ENCODE peak calls at places on chromosomes 1 and 21, in four cellular contexts. One of them, this sample, is unnamed.

GRCh38 chr1:109438798-109439297 is 12.6 kb upstream of the PSMA5 start:
- DNase-seq in K562: peak
- DNase-seq in HepG2: peak
- DNase-seq in SK-N-SH: no peak
- DNase-seq in this sample: no peak

GRCh38 chr1:162373541-162374375 is 2.9 kb downstream of the SPATA46 start:
- DNase-seq in K562: peak
- DNase-seq in HepG2: no peak
- DNase-seq in SK-N-SH: no peak
- DNase-seq in this sample: no peak

GRCh38 chr21:42475526-42476492 is 20.2 kb downstream of the RSPH1 start:
- DNase-seq in K562: no peak
- DNase-seq in HepG2: no peak
- DNase-seq in SK-N-SH: no peak
- DNase-seq in this sample: no peak

GRCh38 chr1:246930830-246931548 is 759 bp downstream of the AHCTF1 start:
- DNase-seq in K562: peak
- DNase-seq in HepG2: peak
- DNase-seq in SK-N-SH: peak
- DNase-seq in this sample: no peak

GRCh38 chr1:168728452-168729404 is at the start of gene DPT:
- DNase-seq in K562: no peak
- DNase-seq in HepG2: no peak
- DNase-seq in SK-N-SH: peak
- DNase-seq in this sample: no peak

GRCh38 chr1:243447342-243447741 is 191.5 kb downstream of the SDCCAG8 start:
- DNase-seq in K562: peak
- DNase-seq in HepG2: no peak
- DNase-seq in SK-N-SH: no peak
- DNase-seq in this sample: no peak

GRCh38 chr21:44467859-44468195 is 12.5 kb downstream of the LRRC3 start:
- DNase-seq in K562: no peak
- DNase-seq in HepG2: no peak
- DNase-seq in SK-N-SH: no peak
- DNase-seq in this sample: no peak

GRCh38 chr1:60894121-60894520 is 188.2 kb upstream of the NFIA start:
- DNase-seq in K562: no peak
- DNase-seq in HepG2: no peak
- DNase-seq in SK-N-SH: no peak
- DNase-seq in this sample: no peak

GRCh38 chr1:150168960-150169565 is 19.3 kb downstream of the PLEKHO1 start:
- DNase-seq in K562: peak
- DNase-seq in HepG2: peak
- DNase-seq in SK-N-SH: peak
- DNase-seq in this sample: no peak

GRCh38 chr1:23477359-23478144 is 6.4 kb downstream of the ASAP3 start:
- DNase-seq in K562: no peak
- DNase-seq in HepG2: no peak
- DNase-seq in SK-N-SH: no peak
- DNase-seq in this sample: no peak

GRCh38 chr21:42518216-42518615 is 4.6 kb downstream of the SLC37A1 start:
- DNase-seq in K562: no peak
- DNase-seq in HepG2: no peak
- DNase-seq in SK-N-SH: no peak
- DNase-seq in this sample: no peak

GRCh38 chr1:1179339-1179982 is 5.8 kb downstream of the TTLL10 start:
- DNase-seq in K562: no peak
- DNase-seq in HepG2: no peak
- DNase-seq in SK-N-SH: peak
- DNase-seq in this sample: no peak

GRCh38 chr1:98766241-98766640 is 104.7 kb downstream of the SNX7 start:
- DNase-seq in K562: no peak
- DNase-seq in HepG2: no peak
- DNase-seq in SK-N-SH: no peak
- DNase-seq in this sample: peak

GRCh38 chr1:171113377-171113776 is 22.7 kb downstream of the FMO3 start:
- DNase-seq in K562: no peak
- DNase-seq in HepG2: no peak
- DNase-seq in SK-N-SH: no peak
- DNase-seq in this sample: no peak

DNA sequence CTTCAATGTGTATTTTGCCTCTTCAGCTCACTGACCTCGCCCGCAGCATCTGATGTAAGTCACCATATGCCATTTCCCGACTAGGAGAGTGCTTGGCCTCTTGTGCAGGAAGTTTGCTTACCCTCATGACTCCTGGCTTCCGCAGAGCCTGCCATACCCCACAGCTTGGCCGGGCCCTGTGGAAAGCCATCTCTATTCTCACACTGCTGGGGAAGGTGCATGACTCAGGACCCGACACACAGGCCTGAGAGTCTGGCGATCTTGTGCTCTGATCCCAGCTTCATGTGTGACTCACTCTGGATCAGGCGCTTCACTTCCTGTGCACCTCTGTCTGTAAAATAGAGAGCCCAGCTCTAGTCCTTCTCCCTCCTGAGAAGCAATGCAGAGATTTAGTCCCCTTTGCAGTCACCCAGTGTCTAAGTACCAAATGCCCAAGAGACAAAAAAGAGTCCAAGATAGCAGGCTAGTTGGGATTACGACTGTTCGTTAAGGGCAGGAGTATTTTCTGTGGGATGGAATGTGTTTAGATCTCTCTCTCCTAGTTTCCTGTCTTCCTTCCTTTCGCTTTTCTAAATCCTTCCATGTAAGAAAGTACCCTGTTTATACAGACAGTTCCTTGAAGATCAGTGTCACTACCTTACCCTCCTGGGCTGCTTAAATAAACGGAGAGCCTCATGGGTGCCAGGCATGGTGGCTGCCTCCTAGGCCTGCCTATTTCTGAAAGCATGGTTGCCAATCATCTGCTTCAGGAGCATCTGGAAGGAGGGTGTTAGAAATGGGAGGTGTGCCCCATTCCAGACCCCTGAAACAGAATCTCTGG is 62.8 kb upstream of the KIF26B start:
- DNase-seq in K562: peak
- DNase-seq in HepG2: peak
- DNase-seq in SK-N-SH: peak
- DNase-seq in this sample: no peak
- TF ChIP-seq NFIC in K562: no peak
- TF ChIP-seq NFIC in HepG2: no peak
- TF ChIP-seq NFIC in SK-N-SH: peak
- TF ChIP-seq NFIC in this sample: no peak

GRCh38 chr21:29407571-29407970 is 108.8 kb downstream of the BACH1 start:
- DNase-seq in K562: no peak
- DNase-seq in HepG2: no peak
- DNase-seq in SK-N-SH: no peak
- DNase-seq in this sample: no peak
- TF ChIP-seq NFIC in K562: no peak
- TF ChIP-seq NFIC in HepG2: no peak
- TF ChIP-seq NFIC in SK-N-SH: no peak
- TF ChIP-seq NFIC in this sample: no peak

DNA sequence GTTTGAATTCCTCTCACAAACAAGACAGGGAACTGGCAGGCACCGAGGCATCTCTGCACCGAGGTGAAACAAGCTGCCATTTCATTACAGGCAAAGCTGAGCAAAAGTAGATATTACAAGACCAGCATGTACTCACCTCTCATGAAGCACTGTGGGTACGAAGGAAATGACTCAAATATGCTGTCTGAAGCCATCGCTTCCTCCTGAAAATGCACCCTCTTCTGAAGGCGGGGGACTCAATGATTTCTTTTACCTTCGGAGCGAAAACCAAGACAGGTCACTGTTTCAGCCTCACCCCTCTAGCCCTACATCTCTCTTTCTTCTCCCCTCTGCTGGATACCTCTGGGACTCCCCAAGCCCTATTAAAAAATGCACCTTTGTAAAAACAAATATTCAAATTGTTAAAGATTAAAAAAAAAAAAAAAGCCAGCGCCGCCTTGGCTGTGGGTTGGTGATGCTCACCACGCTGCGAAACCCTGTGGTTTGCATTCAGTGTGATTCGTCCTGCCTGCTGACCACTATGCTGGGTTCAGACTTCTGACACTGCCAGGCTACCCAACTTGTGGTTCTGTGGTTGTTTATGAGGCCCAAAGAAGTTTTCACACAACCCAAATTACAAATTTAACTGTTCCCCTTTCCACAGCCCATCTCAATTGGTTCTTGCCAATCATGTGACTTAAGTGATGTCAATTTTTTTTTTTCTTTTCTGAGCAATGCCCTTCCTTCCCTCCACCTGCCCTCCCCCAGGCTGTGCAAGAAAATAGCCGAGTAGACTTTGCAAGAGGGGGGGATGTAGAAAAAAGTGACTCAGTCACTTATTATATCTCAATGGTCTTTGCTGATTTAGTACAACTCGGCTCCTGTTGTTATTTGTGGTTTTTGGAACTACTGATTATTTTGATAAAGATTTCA is at the start of gene RUNX1:
- DNase-seq in K562: no peak
- DNase-seq in HepG2: no peak
- DNase-seq in SK-N-SH: no peak
- DNase-seq in this sample: peak
- TF ChIP-seq NFIC in K562: no peak
- TF ChIP-seq NFIC in HepG2: no peak
- TF ChIP-seq NFIC in SK-N-SH: peak
- TF ChIP-seq NFIC in this sample: no peak

GRCh38 chr1:165954940-165955339 is 127.5 kb downstream of the UCK2 start:
- DNase-seq in K562: no peak
- DNase-seq in HepG2: no peak
- DNase-seq in SK-N-SH: no peak
- DNase-seq in this sample: no peak
- TF ChIP-seq NFIC in K562: no peak
- TF ChIP-seq NFIC in HepG2: no peak
- TF ChIP-seq NFIC in SK-N-SH: no peak
- TF ChIP-seq NFIC in this sample: no peak

GRCh38 chr1:72051538-72051937 is 230.8 kb downstream of the NEGR1 start:
- DNase-seq in K562: no peak
- DNase-seq in HepG2: no peak
- DNase-seq in SK-N-SH: no peak
- DNase-seq in this sample: no peak

GRCh38 chr1:72050551-72050950 is 231.8 kb downstream of the NEGR1 start:
- DNase-seq in K562: no peak
- DNase-seq in HepG2: no peak
- DNase-seq in SK-N-SH: no peak
- DNase-seq in this sample: no peak

GRCh38 chr1:72060466-72060865 is 221.9 kb downstream of the NEGR1 start:
- DNase-seq in K562: no peak
- DNase-seq in HepG2: no peak
- DNase-seq in SK-N-SH: no peak
- DNase-seq in this sample: no peak

GRCh38 chr1:72056516-72056915 is 225.8 kb downstream of the NEGR1 start:
- DNase-seq in K562: no peak
- DNase-seq in HepG2: no peak
- DNase-seq in SK-N-SH: no peak
- DNase-seq in this sample: no peak
- TF ChIP-seq NFIC in K562: no peak
- TF ChIP-seq NFIC in HepG2: no peak
- TF ChIP-seq NFIC in SK-N-SH: no peak
- TF ChIP-seq NFIC in this sample: no peak